ENCODE peak calls at places on chromosomes 11 and 22, in five cellular contexts. One of them, this sample, is unnamed.

GRCh38 chr22:18966748-18967147 is 30.7 kb upstream of the PRODH start:
- DNase-seq in GM12891: no peak
- DNase-seq in stimulated activated CD4-positive, alpha-beta T cell treated with anti-CD3 and anti-CD28 coated beads, TNF-alpha, amount 100 ng/mL, for 48 hours: no peak
- DNase-seq in MCF 10A: no peak
- DNase-seq in NCI-H1436 treated with DMSO at 0.1 percent for 48 hours: no peak
- DNase-seq in this sample: no peak

GRCh38 chr22:19103881-19104821 is 18.1 kb downstream of the DGCR2 start:
- DNase-seq in GM12891: no peak
- DNase-seq in stimulated activated CD4-positive, alpha-beta T cell treated with anti-CD3 and anti-CD28 coated beads, TNF-alpha, amount 100 ng/mL, for 48 hours: no peak
- DNase-seq in MCF 10A: no peak
- DNase-seq in NCI-H1436 treated with DMSO at 0.1 percent for 48 hours: no peak
- DNase-seq in this sample: no peak

GRCh38 chr11:831132-831864 is 1.5 kb upstream of the CD151 start:
- DNase-seq in GM12891: no peak
- DNase-seq in stimulated activated CD4-positive, alpha-beta T cell treated with anti-CD3 and anti-CD28 coated beads, TNF-alpha, amount 100 ng/mL, for 48 hours: no peak
- DNase-seq in MCF 10A: no peak
- DNase-seq in NCI-H1436 treated with DMSO at 0.1 percent for 48 hours: no peak
- DNase-seq in this sample: peak

GRCh38 chr22:46436595-46437163 is 100.7 kb downstream of the CELSR1 start:
- DNase-seq in GM12891: no peak
- DNase-seq in stimulated activated CD4-positive, alpha-beta T cell treated with anti-CD3 and anti-CD28 coated beads, TNF-alpha, amount 100 ng/mL, for 48 hours: no peak
- DNase-seq in MCF 10A: no peak
- DNase-seq in NCI-H1436 treated with DMSO at 0.1 percent for 48 hours: no peak
- DNase-seq in this sample: peak

GRCh38 chr11:114159320-114159719 is 99.8 kb downstream of the ZBTB16 start:
- DNase-seq in GM12891: no peak
- DNase-seq in stimulated activated CD4-positive, alpha-beta T cell treated with anti-CD3 and anti-CD28 coated beads, TNF-alpha, amount 100 ng/mL, for 48 hours: no peak
- DNase-seq in MCF 10A: peak
- DNase-seq in NCI-H1436 treated with DMSO at 0.1 percent for 48 hours: no peak
- DNase-seq in this sample: no peak

GRCh38 chr11:132099692-132100091 is 729.3 kb downstream of the NTM start:
- DNase-seq in GM12891: peak
- DNase-seq in stimulated activated CD4-positive, alpha-beta T cell treated with anti-CD3 and anti-CD28 coated beads, TNF-alpha, amount 100 ng/mL, for 48 hours: no peak
- DNase-seq in MCF 10A: no peak
- DNase-seq in NCI-H1436 treated with DMSO at 0.1 percent for 48 hours: no peak
- DNase-seq in this sample: no peak

GRCh38 chr11:111736191-111736590 is 30.0 kb downstream of the PPP2R1B start:
- DNase-seq in GM12891: no peak
- DNase-seq in stimulated activated CD4-positive, alpha-beta T cell treated with anti-CD3 and anti-CD28 coated beads, TNF-alpha, amount 100 ng/mL, for 48 hours: no peak
- DNase-seq in MCF 10A: no peak
- DNase-seq in NCI-H1436 treated with DMSO at 0.1 percent for 48 hours: no peak
- DNase-seq in this sample: no peak

GRCh38 chr22:27487600-27488450 is 313.7 kb downstream of the MN1 start:
- DNase-seq in GM12891: no peak
- DNase-seq in stimulated activated CD4-positive, alpha-beta T cell treated with anti-CD3 and anti-CD28 coated beads, TNF-alpha, amount 100 ng/mL, for 48 hours: no peak
- DNase-seq in MCF 10A: peak
- DNase-seq in NCI-H1436 treated with DMSO at 0.1 percent for 48 hours: no peak
- DNase-seq in this sample: no peak

GRCh38 chr11:108931168-108931567 is 266.3 kb downstream of the DDX10 start:
- DNase-seq in GM12891: no peak
- DNase-seq in stimulated activated CD4-positive, alpha-beta T cell treated with anti-CD3 and anti-CD28 coated beads, TNF-alpha, amount 100 ng/mL, for 48 hours: no peak
- DNase-seq in MCF 10A: peak
- DNase-seq in NCI-H1436 treated with DMSO at 0.1 percent for 48 hours: no peak
- DNase-seq in this sample: no peak

GRCh38 chr11:124086447-124086846 is 28.8 kb upstream of the VWA5A start:
- DNase-seq in GM12891: no peak
- DNase-seq in stimulated activated CD4-positive, alpha-beta T cell treated with anti-CD3 and anti-CD28 coated beads, TNF-alpha, amount 100 ng/mL, for 48 hours: no peak
- DNase-seq in MCF 10A: no peak
- DNase-seq in NCI-H1436 treated with DMSO at 0.1 percent for 48 hours: no peak
- DNase-seq in this sample: no peak

GRCh38 chr11:8333431-8334401 is 70.0 kb upstream of the LMO1 start:
- DNase-seq in GM12891: no peak
- DNase-seq in stimulated activated CD4-positive, alpha-beta T cell treated with anti-CD3 and anti-CD28 coated beads, TNF-alpha, amount 100 ng/mL, for 48 hours: no peak
- DNase-seq in MCF 10A: peak
- DNase-seq in NCI-H1436 treated with DMSO at 0.1 percent for 48 hours: no peak
- DNase-seq in this sample: peak

GRCh38 chr11:100674212-100674611 is 12.9 kb upstream of the ARHGAP42 start:
- DNase-seq in GM12891: no peak
- DNase-seq in stimulated activated CD4-positive, alpha-beta T cell treated with anti-CD3 and anti-CD28 coated beads, TNF-alpha, amount 100 ng/mL, for 48 hours: no peak
- DNase-seq in MCF 10A: no peak
- DNase-seq in NCI-H1436 treated with DMSO at 0.1 percent for 48 hours: no peak
- DNase-seq in this sample: no peak

GRCh38 chr11:134261626-134262488 is 8.5 kb downstream of the ACAD8 start:
- DNase-seq in GM12891: no peak
- DNase-seq in stimulated activated CD4-positive, alpha-beta T cell treated with anti-CD3 and anti-CD28 coated beads, TNF-alpha, amount 100 ng/mL, for 48 hours: no peak
- DNase-seq in MCF 10A: peak
- DNase-seq in NCI-H1436 treated with DMSO at 0.1 percent for 48 hours: no peak
- DNase-seq in this sample: no peak

GRCh38 chr11:59560290-59560701 is 49.0 kb downstream of the OR4D9 start:
- DNase-seq in GM12891: peak
- DNase-seq in stimulated activated CD4-positive, alpha-beta T cell treated with anti-CD3 and anti-CD28 coated beads, TNF-alpha, amount 100 ng/mL, for 48 hours: peak
- DNase-seq in MCF 10A: peak
- DNase-seq in NCI-H1436 treated with DMSO at 0.1 percent for 48 hours: no peak
- DNase-seq in this sample: no peak

GRCh38 chr11:132158696-132159095 is 788.3 kb downstream of the NTM start:
- DNase-seq in GM12891: no peak
- DNase-seq in stimulated activated CD4-positive, alpha-beta T cell treated with anti-CD3 and anti-CD28 coated beads, TNF-alpha, amount 100 ng/mL, for 48 hours: no peak
- DNase-seq in MCF 10A: no peak
- DNase-seq in NCI-H1436 treated with DMSO at 0.1 percent for 48 hours: no peak
- DNase-seq in this sample: peak

GRCh38 chr11:129705341-129705740 is 110.3 kb upstream of the TMEM45B start:
- DNase-seq in GM12891: no peak
- DNase-seq in stimulated activated CD4-positive, alpha-beta T cell treated with anti-CD3 and anti-CD28 coated beads, TNF-alpha, amount 100 ng/mL, for 48 hours: no peak
- DNase-seq in MCF 10A: no peak
- DNase-seq in NCI-H1436 treated with DMSO at 0.1 percent for 48 hours: no peak
- DNase-seq in this sample: no peak

GRCh38 chr11:72741429-72741833 is 10.8 kb downstream of the ARAP1 start:
- DNase-seq in GM12891: no peak
- DNase-seq in stimulated activated CD4-positive, alpha-beta T cell treated with anti-CD3 and anti-CD28 coated beads, TNF-alpha, amount 100 ng/mL, for 48 hours: no peak
- DNase-seq in MCF 10A: peak
- DNase-seq in NCI-H1436 treated with DMSO at 0.1 percent for 48 hours: no peak
- DNase-seq in this sample: no peak

GRCh38 chr22:30561402-30562154 is 12.9 kb downstream of the GAL3ST1 start:
- DNase-seq in GM12891: no peak
- DNase-seq in stimulated activated CD4-positive, alpha-beta T cell treated with anti-CD3 and anti-CD28 coated beads, TNF-alpha, amount 100 ng/mL, for 48 hours: no peak
- DNase-seq in MCF 10A: no peak
- DNase-seq in NCI-H1436 treated with DMSO at 0.1 percent for 48 hours: no peak
- DNase-seq in this sample: no peak

GRCh38 chr11:73792584-73792983 is 4.9 kb downstream of the MRPL48 start:
- DNase-seq in GM12891: no peak
- DNase-seq in stimulated activated CD4-positive, alpha-beta T cell treated with anti-CD3 and anti-CD28 coated beads, TNF-alpha, amount 100 ng/mL, for 48 hours: no peak
- DNase-seq in MCF 10A: no peak
- DNase-seq in NCI-H1436 treated with DMSO at 0.1 percent for 48 hours: no peak
- DNase-seq in this sample: no peak

GRCh38 chr11:23423119-23423518 is 562.8 kb upstream of the CCDC179 start:
- DNase-seq in GM12891: no peak
- DNase-seq in stimulated activated CD4-positive, alpha-beta T cell treated with anti-CD3 and anti-CD28 coated beads, TNF-alpha, amount 100 ng/mL, for 48 hours: no peak
- DNase-seq in MCF 10A: no peak
- DNase-seq in NCI-H1436 treated with DMSO at 0.1 percent for 48 hours: no peak
- DNase-seq in this sample: no peak

GRCh38 chr22:42114721-42115120 is 15.9 kb downstream of the CYP2D6 start:
- DNase-seq in GM12891: no peak
- DNase-seq in stimulated activated CD4-positive, alpha-beta T cell treated with anti-CD3 and anti-CD28 coated beads, TNF-alpha, amount 100 ng/mL, for 48 hours: no peak
- DNase-seq in MCF 10A: peak
- DNase-seq in NCI-H1436 treated with DMSO at 0.1 percent for 48 hours: no peak
- DNase-seq in this sample: no peak

GRCh38 chr11:120547301-120547700 is 35.8 kb downstream of the GRIK4 start:
- DNase-seq in GM12891: no peak
- DNase-seq in stimulated activated CD4-positive, alpha-beta T cell treated with anti-CD3 and anti-CD28 coated beads, TNF-alpha, amount 100 ng/mL, for 48 hours: no peak
- DNase-seq in MCF 10A: peak
- DNase-seq in NCI-H1436 treated with DMSO at 0.1 percent for 48 hours: no peak
- DNase-seq in this sample: no peak

GRCh38 chr11:456533-456932 is 6.5 kb downstream of the PTDSS2 start:
- DNase-seq in GM12891: peak
- DNase-seq in stimulated activated CD4-positive, alpha-beta T cell treated with anti-CD3 and anti-CD28 coated beads, TNF-alpha, amount 100 ng/mL, for 48 hours: peak
- DNase-seq in MCF 10A: no peak
- DNase-seq in NCI-H1436 treated with DMSO at 0.1 percent for 48 hours: no peak
- DNase-seq in this sample: no peak

GRCh38 chr11:111983187-111983986 is 41.8 kb upstream of the DLAT start:
- DNase-seq in GM12891: no peak
- DNase-seq in stimulated activated CD4-positive, alpha-beta T cell treated with anti-CD3 and anti-CD28 coated beads, TNF-alpha, amount 100 ng/mL, for 48 hours: no peak
- DNase-seq in MCF 10A: no peak
- DNase-seq in NCI-H1436 treated with DMSO at 0.1 percent for 48 hours: no peak
- DNase-seq in this sample: no peak

GRCh38 chr11:31959711-31960110 is 131.2 kb upstream of the RCN1 start:
- DNase-seq in GM12891: no peak
- DNase-seq in stimulated activated CD4-positive, alpha-beta T cell treated with anti-CD3 and anti-CD28 coated beads, TNF-alpha, amount 100 ng/mL, for 48 hours: no peak
- DNase-seq in MCF 10A: peak
- DNase-seq in NCI-H1436 treated with DMSO at 0.1 percent for 48 hours: no peak
- DNase-seq in this sample: no peak

GRCh38 chr11:64854534-64855502 is 10.4 kb upstream of the CDC42BPG start:
- DNase-seq in GM12891: no peak
- DNase-seq in stimulated activated CD4-positive, alpha-beta T cell treated with anti-CD3 and anti-CD28 coated beads, TNF-alpha, amount 100 ng/mL, for 48 hours: no peak
- DNase-seq in MCF 10A: peak
- DNase-seq in NCI-H1436 treated with DMSO at 0.1 percent for 48 hours: no peak
- DNase-seq in this sample: peak

GRCh38 chr22:28094831-28095230 is 175.8 kb upstream of the PITPNB start:
- DNase-seq in GM12891: no peak
- DNase-seq in stimulated activated CD4-positive, alpha-beta T cell treated with anti-CD3 and anti-CD28 coated beads, TNF-alpha, amount 100 ng/mL, for 48 hours: no peak
- DNase-seq in MCF 10A: no peak
- DNase-seq in NCI-H1436 treated with DMSO at 0.1 percent for 48 hours: no peak
- DNase-seq in this sample: no peak

GRCh38 chr22:44628273-44628672 is 73.7 kb upstream of the PRR5 start:
- DNase-seq in GM12891: no peak
- DNase-seq in stimulated activated CD4-positive, alpha-beta T cell treated with anti-CD3 and anti-CD28 coated beads, TNF-alpha, amount 100 ng/mL, for 48 hours: no peak
- DNase-seq in MCF 10A: no peak
- DNase-seq in NCI-H1436 treated with DMSO at 0.1 percent for 48 hours: no peak
- DNase-seq in this sample: no peak

GRCh38 chr11:8694137-8694536 is 11.5 kb downstream of the RPL27A start:
- DNase-seq in GM12891: no peak
- DNase-seq in stimulated activated CD4-positive, alpha-beta T cell treated with anti-CD3 and anti-CD28 coated beads, TNF-alpha, amount 100 ng/mL, for 48 hours: no peak
- DNase-seq in MCF 10A: no peak
- DNase-seq in NCI-H1436 treated with DMSO at 0.1 percent for 48 hours: no peak
- DNase-seq in this sample: no peak

GRCh38 chr11:19922689-19923035 is 210.0 kb downstream of the NAV2 start:
- DNase-seq in GM12891: no peak
- DNase-seq in stimulated activated CD4-positive, alpha-beta T cell treated with anti-CD3 and anti-CD28 coated beads, TNF-alpha, amount 100 ng/mL, for 48 hours: no peak
- DNase-seq in MCF 10A: no peak
- DNase-seq in NCI-H1436 treated with DMSO at 0.1 percent for 48 hours: no peak
- DNase-seq in this sample: no peak

This sample was measured in H54.